ENCODE peak calls at places on chromosomes 11 and 22, in six cellular contexts. One of them, this sample, is unnamed. For H3K4me1, the result is how much of the 10 kb centered on the place peaks cover.

GRCh38 chr22:39510529-39511149 is 8.5 kb downstream of the MIEF1 start:
- DNase-seq in mammary epithelial cell: no peak
- DNase-seq in psoas muscle: no peak
- DNase-seq in Panc1: no peak
- DNase-seq in endothelial cell of umbilical vein: no peak
- DNase-seq in suprapubic skin: no peak
- DNase-seq in this sample: no peak

GRCh38 chr11:123227763-123228488 is 32.9 kb upstream of the CLMP start:
- DNase-seq in mammary epithelial cell: no peak
- DNase-seq in psoas muscle: no peak
- DNase-seq in Panc1: no peak
- DNase-seq in endothelial cell of umbilical vein: no peak
- DNase-seq in suprapubic skin: no peak
- DNase-seq in this sample: no peak

GRCh38 chr11:116525961-116526495 is 246.8 kb downstream of the BUD13 start:
- DNase-seq in mammary epithelial cell: no peak
- DNase-seq in psoas muscle: no peak
- DNase-seq in Panc1: no peak
- DNase-seq in endothelial cell of umbilical vein: no peak
- DNase-seq in suprapubic skin: peak
- DNase-seq in this sample: no peak

GRCh38 chr22:41256254-41256897 is 15.6 kb upstream of the CHADL start:
- DNase-seq in mammary epithelial cell: peak
- DNase-seq in psoas muscle: no peak
- DNase-seq in Panc1: peak
- DNase-seq in endothelial cell of umbilical vein: peak
- DNase-seq in suprapubic skin: no peak
- DNase-seq in this sample: no peak

GRCh38 chr11:102384419-102385052 is 37.5 kb downstream of the BIRC2 start:
- DNase-seq in mammary epithelial cell: no peak
- DNase-seq in psoas muscle: no peak
- DNase-seq in Panc1: no peak
- DNase-seq in endothelial cell of umbilical vein: peak
- DNase-seq in suprapubic skin: peak
- DNase-seq in this sample: no peak

GRCh38 chr22:39297490-39298193 is 21.8 kb downstream of the RPL3 start:
- DNase-seq in mammary epithelial cell: no peak
- DNase-seq in psoas muscle: no peak
- DNase-seq in Panc1: no peak
- DNase-seq in endothelial cell of umbilical vein: no peak
- DNase-seq in suprapubic skin: no peak
- DNase-seq in this sample: peak

GRCh38 chr22:45142376-45142775 is 21.3 kb upstream of the NUP50 start:
- DNase-seq in mammary epithelial cell: no peak
- DNase-seq in psoas muscle: no peak
- DNase-seq in Panc1: no peak
- DNase-seq in endothelial cell of umbilical vein: no peak
- DNase-seq in suprapubic skin: no peak
- DNase-seq in this sample: no peak

GRCh38 chr11:46295312-46295995 is 18.0 kb downstream of the CREB3L1 start:
- DNase-seq in mammary epithelial cell: peak
- DNase-seq in psoas muscle: peak
- DNase-seq in Panc1: no peak
- DNase-seq in endothelial cell of umbilical vein: peak
- DNase-seq in suprapubic skin: no peak
- DNase-seq in this sample: peak

GRCh38 chr22:31173386-31174145 is 13.6 kb downstream of the RNF185 start:
- DNase-seq in mammary epithelial cell: peak
- DNase-seq in psoas muscle: no peak
- DNase-seq in Panc1: peak
- DNase-seq in endothelial cell of umbilical vein: peak
- DNase-seq in suprapubic skin: no peak
- DNase-seq in this sample: no peak

GRCh38 chr11:112525270-112525669 is 264.6 kb upstream of the PLET1 start:
- DNase-seq in mammary epithelial cell: peak
- DNase-seq in psoas muscle: peak
- DNase-seq in Panc1: no peak
- DNase-seq in endothelial cell of umbilical vein: no peak
- DNase-seq in suprapubic skin: no peak
- DNase-seq in this sample: peak

GRCh38 chr11:110356769-110357671 is 60.6 kb upstream of the RDX start:
- DNase-seq in mammary epithelial cell: peak
- DNase-seq in psoas muscle: no peak
- DNase-seq in Panc1: no peak
- DNase-seq in endothelial cell of umbilical vein: peak
- DNase-seq in suprapubic skin: no peak
- DNase-seq in this sample: no peak

GRCh38 chr11:1156506-1157340 is 1.0 kb upstream of the MUC5AC start:
- DNase-seq in mammary epithelial cell: no peak
- DNase-seq in psoas muscle: no peak
- DNase-seq in Panc1: no peak
- DNase-seq in endothelial cell of umbilical vein: no peak
- DNase-seq in suprapubic skin: no peak
- DNase-seq in this sample: no peak

GRCh38 chr11:7892751-7893356 is 38.2 kb downstream of the OR10A6 start:
- DNase-seq in mammary epithelial cell: peak
- DNase-seq in psoas muscle: no peak
- DNase-seq in Panc1: peak
- DNase-seq in endothelial cell of umbilical vein: peak
- DNase-seq in suprapubic skin: no peak
- DNase-seq in this sample: peak

GRCh38 chr11:43327987-43328386 is 16.2 kb downstream of the API5 start:
- DNase-seq in mammary epithelial cell: peak
- DNase-seq in psoas muscle: no peak
- DNase-seq in Panc1: peak
- DNase-seq in endothelial cell of umbilical vein: peak
- DNase-seq in suprapubic skin: no peak
- DNase-seq in this sample: peak

GRCh38 chr11:35334385-35335090 is 84.8 kb downstream of the SLC1A2 start:
- DNase-seq in mammary epithelial cell: peak
- DNase-seq in psoas muscle: no peak
- DNase-seq in Panc1: no peak
- DNase-seq in endothelial cell of umbilical vein: no peak
- DNase-seq in suprapubic skin: no peak
- DNase-seq in this sample: peak

GRCh38 chr11:2988996-2989395 is 3.1 kb downstream of the NAP1L4 start:
- DNase-seq in mammary epithelial cell: peak
- DNase-seq in psoas muscle: no peak
- DNase-seq in Panc1: no peak
- DNase-seq in endothelial cell of umbilical vein: peak
- DNase-seq in suprapubic skin: no peak
- DNase-seq in this sample: peak

GRCh38 chr11:9936754-9937153 is 272.9 kb downstream of the SWAP70 start:
- DNase-seq in mammary epithelial cell: no peak
- DNase-seq in psoas muscle: no peak
- DNase-seq in Panc1: no peak
- DNase-seq in endothelial cell of umbilical vein: no peak
- DNase-seq in suprapubic skin: no peak
- DNase-seq in this sample: no peak

GRCh38 chr11:65439331-65440181 is 17.0 kb downstream of the NEAT1 start:
- DNase-seq in mammary epithelial cell: no peak
- DNase-seq in psoas muscle: no peak
- DNase-seq in Panc1: no peak
- DNase-seq in endothelial cell of umbilical vein: peak
- DNase-seq in suprapubic skin: no peak
- DNase-seq in this sample: peak
- H3K4me1 ChIP-seq in mammary epithelial cell: under half
- H3K4me1 ChIP-seq in psoas muscle: under half
- H3K4me1 ChIP-seq in Panc1: half or more
- H3K4me1 ChIP-seq in endothelial cell of umbilical vein: under half
- H3K4me1 ChIP-seq in suprapubic skin: half or more
- H3K4me1 ChIP-seq in this sample: under half

GRCh38 chr11:12499071-12499470 is 121.7 kb downstream of the PARVA start:
- DNase-seq in mammary epithelial cell: no peak
- DNase-seq in psoas muscle: no peak
- DNase-seq in Panc1: no peak
- DNase-seq in endothelial cell of umbilical vein: no peak
- DNase-seq in suprapubic skin: no peak
- DNase-seq in this sample: no peak

GRCh38 chr11:12502041-12502440 is 124.7 kb downstream of the PARVA start:
- DNase-seq in mammary epithelial cell: no peak
- DNase-seq in psoas muscle: no peak
- DNase-seq in Panc1: no peak
- DNase-seq in endothelial cell of umbilical vein: no peak
- DNase-seq in suprapubic skin: no peak
- DNase-seq in this sample: no peak

GRCh38 chr11:12496181-12497025 is 119.0 kb downstream of the PARVA start:
- DNase-seq in mammary epithelial cell: no peak
- DNase-seq in psoas muscle: no peak
- DNase-seq in Panc1: no peak
- DNase-seq in endothelial cell of umbilical vein: no peak
- DNase-seq in suprapubic skin: no peak
- DNase-seq in this sample: no peak

GRCh38 chr11:12494699-12495098 is 117.3 kb downstream of the PARVA start:
- DNase-seq in mammary epithelial cell: no peak
- DNase-seq in psoas muscle: no peak
- DNase-seq in Panc1: no peak
- DNase-seq in endothelial cell of umbilical vein: no peak
- DNase-seq in suprapubic skin: no peak
- DNase-seq in this sample: no peak

GRCh38 chr11:12497431-12497830 is 120.1 kb downstream of the PARVA start:
- DNase-seq in mammary epithelial cell: no peak
- DNase-seq in psoas muscle: no peak
- DNase-seq in Panc1: no peak
- DNase-seq in endothelial cell of umbilical vein: no peak
- DNase-seq in suprapubic skin: no peak
- DNase-seq in this sample: no peak
- H3K27ac ChIP-seq in mammary epithelial cell: no peak
- H3K27ac ChIP-seq in psoas muscle: no peak
- H3K27ac ChIP-seq in Panc1: no peak
- H3K27ac ChIP-seq in endothelial cell of umbilical vein: no peak
- H3K27ac ChIP-seq in suprapubic skin: no peak
- H3K27ac ChIP-seq in this sample: no peak

GRCh38 chr22:49435596-49435995 is 392.1 kb downstream of the BRD1 start:
- DNase-seq in mammary epithelial cell: no peak
- DNase-seq in psoas muscle: no peak
- DNase-seq in Panc1: no peak
- DNase-seq in endothelial cell of umbilical vein: no peak
- DNase-seq in suprapubic skin: no peak
- DNase-seq in this sample: no peak

GRCh38 chr22:49431559-49431958 is 396.1 kb downstream of the BRD1 start:
- DNase-seq in mammary epithelial cell: no peak
- DNase-seq in psoas muscle: no peak
- DNase-seq in Panc1: no peak
- DNase-seq in endothelial cell of umbilical vein: no peak
- DNase-seq in suprapubic skin: no peak
- DNase-seq in this sample: no peak

GRCh38 chr22:49432211-49432905 is 395.3 kb downstream of the BRD1 start:
- DNase-seq in mammary epithelial cell: no peak
- DNase-seq in psoas muscle: no peak
- DNase-seq in Panc1: no peak
- DNase-seq in endothelial cell of umbilical vein: no peak
- DNase-seq in suprapubic skin: no peak
- DNase-seq in this sample: no peak

GRCh38 chr22:49433717-49434611 is 393.7 kb downstream of the BRD1 start:
- DNase-seq in mammary epithelial cell: no peak
- DNase-seq in psoas muscle: no peak
- DNase-seq in Panc1: no peak
- DNase-seq in endothelial cell of umbilical vein: no peak
- DNase-seq in suprapubic skin: no peak
- DNase-seq in this sample: no peak

DNA sequence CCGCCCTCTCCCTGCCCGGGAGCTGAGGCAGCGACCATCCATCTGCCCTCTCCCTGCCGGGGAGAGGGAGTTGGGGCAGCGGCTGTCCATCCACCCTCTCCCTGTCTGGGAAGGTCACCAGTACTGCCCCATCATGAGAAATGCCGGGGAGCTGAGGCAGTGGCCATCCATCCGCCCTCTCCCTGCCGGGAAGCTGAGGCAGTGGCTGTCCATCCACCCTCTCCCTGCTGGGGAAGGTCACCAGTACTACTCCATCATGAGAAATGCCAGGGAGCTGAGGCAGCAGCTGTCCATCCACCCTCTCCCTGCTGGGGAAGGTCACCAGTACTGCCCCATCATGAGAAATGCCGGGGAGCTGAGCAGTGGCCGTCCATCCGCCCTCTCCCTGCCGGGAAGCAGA is 394.6 kb downstream of the BRD1 start:
- DNase-seq in mammary epithelial cell: no peak
- DNase-seq in psoas muscle: no peak
- DNase-seq in Panc1: no peak
- DNase-seq in endothelial cell of umbilical vein: no peak
- DNase-seq in suprapubic skin: no peak
- DNase-seq in this sample: no peak
- H3K4me1 ChIP-seq in mammary epithelial cell: under half
- H3K4me1 ChIP-seq in psoas muscle: under half
- H3K4me1 ChIP-seq in Panc1: under half
- H3K4me1 ChIP-seq in endothelial cell of umbilical vein: under half
- H3K4me1 ChIP-seq in suprapubic skin: under half
- H3K4me1 ChIP-seq in this sample: under half

GRCh38 chr11:33157103-33158027 is 3.9 kb downstream of the CSTF3 start:
- DNase-seq in mammary epithelial cell: peak
- DNase-seq in psoas muscle: no peak
- DNase-seq in Panc1: no peak
- DNase-seq in endothelial cell of umbilical vein: no peak
- DNase-seq in suprapubic skin: no peak
- DNase-seq in this sample: no peak

GRCh38 chr11:33158596-33158995 is 2.7 kb downstream of the CSTF3 start:
- DNase-seq in mammary epithelial cell: no peak
- DNase-seq in psoas muscle: no peak
- DNase-seq in Panc1: no peak
- DNase-seq in endothelial cell of umbilical vein: no peak
- DNase-seq in suprapubic skin: no peak
- DNase-seq in this sample: no peak

GRCh38 chr11:33161120-33162005 is at the start of gene CSTF3:
- DNase-seq in mammary epithelial cell: peak
- DNase-seq in psoas muscle: peak
- DNase-seq in Panc1: peak
- DNase-seq in endothelial cell of umbilical vein: peak
- DNase-seq in suprapubic skin: peak
- DNase-seq in this sample: peak

GRCh38 chr11:33160587-33160986 is 693 bp downstream of the CSTF3 start:
- DNase-seq in mammary epithelial cell: no peak
- DNase-seq in psoas muscle: no peak
- DNase-seq in Panc1: no peak
- DNase-seq in endothelial cell of umbilical vein: no peak
- DNase-seq in suprapubic skin: no peak
- DNase-seq in this sample: no peak

DNA sequence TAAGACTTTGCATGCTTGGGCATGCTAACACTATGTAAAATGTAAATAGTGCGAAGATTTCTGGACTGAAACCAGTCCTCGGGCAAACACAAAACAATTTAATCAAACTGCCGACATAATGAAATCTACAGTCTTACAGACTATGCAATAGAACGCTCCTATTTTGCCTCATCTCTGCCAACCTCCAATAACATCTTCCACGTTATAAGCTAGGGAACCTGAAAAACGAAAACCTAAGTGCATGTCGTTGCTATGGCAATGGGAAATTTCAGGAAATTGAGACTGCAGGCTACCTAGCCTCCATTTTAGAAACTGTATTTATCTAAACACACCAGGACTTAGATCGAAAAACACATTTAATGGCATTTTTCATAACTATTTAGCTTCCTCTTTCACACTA is 1.1 kb downstream of the CSTF3 start:
- DNase-seq in mammary epithelial cell: peak
- DNase-seq in psoas muscle: no peak
- DNase-seq in Panc1: no peak
- DNase-seq in endothelial cell of umbilical vein: peak
- DNase-seq in suprapubic skin: no peak
- DNase-seq in this sample: no peak
- H3K27ac ChIP-seq in mammary epithelial cell: peak
- H3K27ac ChIP-seq in psoas muscle: peak
- H3K27ac ChIP-seq in Panc1: peak
- H3K27ac ChIP-seq in endothelial cell of umbilical vein: peak
- H3K27ac ChIP-seq in suprapubic skin: no peak
- H3K27ac ChIP-seq in this sample: no peak

GRCh38 chr11:114200785-114201184 is 95.4 kb upstream of the NNMT start:
- DNase-seq in mammary epithelial cell: no peak
- DNase-seq in psoas muscle: no peak
- DNase-seq in Panc1: no peak
- DNase-seq in endothelial cell of umbilical vein: no peak
- DNase-seq in suprapubic skin: no peak
- DNase-seq in this sample: no peak
- H3K4me1 ChIP-seq in mammary epithelial cell: under half
- H3K4me1 ChIP-seq in psoas muscle: half or more
- H3K4me1 ChIP-seq in Panc1: under half
- H3K4me1 ChIP-seq in endothelial cell of umbilical vein: under half
- H3K4me1 ChIP-seq in suprapubic skin: under half
- H3K4me1 ChIP-seq in this sample: under half